ENCODE peak calls at places on chromosome 11, in six cellular contexts. T is GM13977, D is LNCaP clone FGC, V is IMR-90, G is ovary, R is cardiac fibroblast. Z is an unnamed sample.

GRCh38 chr11:1150769-1151365 is 6.9 kb upstream of the MUC5AC start:
- DNase-seq in T (no peak), D (no peak), V (peak), G (no peak), R (peak), Z (peak)

GRCh38 chr11:64266339-64266738 is 15.0 kb downstream of the PLCB3 start:
- DNase-seq in T (no peak), D (no peak), V (no peak), G (peak), R (no peak), Z (no peak)

GRCh38 chr11:77082838-77083552 is 16.2 kb downstream of the CAPN5 start:
- DNase-seq in T (no peak), D (no peak), V (peak), G (peak), R (peak), Z (no peak)

GRCh38 chr11:57315491-57315890 is 9.3 kb downstream of the TNKS1BP1 start:
- DNase-seq in T (no peak), D (no peak), V (peak), G (no peak), R (peak), Z (no peak)

GRCh38 chr11:1760351-1761109 is 3.2 kb downstream of the CTSD start:
- DNase-seq in T (no peak), D (no peak), V (peak), G (no peak), R (peak), Z (no peak)

GRCh38 chr11:73968356-73968966 is 14.2 kb downstream of the UCP2 start:
- DNase-seq in T (no peak), D (no peak), V (no peak), G (no peak), R (no peak), Z (no peak)

GRCh38 chr11:130806746-130807145 is 109.5 kb downstream of the SNX19 start:
- DNase-seq in T (no peak), D (no peak), V (no peak), G (no peak), R (no peak), Z (no peak)

GRCh38 chr11:130315354-130315970 is 745 bp upstream of the ZBTB44 start:
- DNase-seq in T (peak), D (no peak), V (no peak), G (peak), R (no peak), Z (peak)

GRCh38 chr11:13030857-13031256 is 21.7 kb downstream of the RASSF10 start:
- DNase-seq in T (no peak), D (peak), V (no peak), G (no peak), R (no peak), Z (no peak)

GRCh38 chr11:94840209-94840608 is 72.1 kb downstream of the AMOTL1 start:
- DNase-seq in T (no peak), D (no peak), V (peak), G (no peak), R (no peak), Z (no peak)

GRCh38 chr11:120254788-120255518 is 15.0 kb downstream of the POU2F3 start:
- DNase-seq in T (peak), D (no peak), V (no peak), G (no peak), R (no peak), Z (peak)

GRCh38 chr11:133900176-133901105 is 55.1 kb upstream of the SPATA19 start:
- DNase-seq in T (no peak), D (no peak), V (no peak), G (peak), R (no peak), Z (no peak)

GRCh38 chr11:109939176-109939810 is 153.9 kb upstream of the ZC3H12C start:
- DNase-seq in T (no peak), D (peak), V (peak), G (no peak), R (peak), Z (peak)

GRCh38 chr11:130431337-130431773 is 2.9 kb upstream of the ADAMTS8 start:
- DNase-seq in T (peak), D (peak), V (peak), G (peak), R (peak), Z (peak)

GRCh38 chr11:134643519-134644042 is 231.5 kb upstream of the B3GAT1 start:
- DNase-seq in T (no peak), D (no peak), V (no peak), G (no peak), R (no peak), Z (no peak)

GRCh38 chr11:66467034-66467659 is 442 bp downstream of the PELI3 start:
- DNase-seq in T (peak), D (no peak), V (peak), G (no peak), R (peak), Z (peak)

GRCh38 chr11:3927129-3927796 is 71.8 kb downstream of the STIM1 start:
- DNase-seq in T (no peak), D (no peak), V (no peak), G (no peak), R (no peak), Z (no peak)

GRCh38 chr11:75262436-75262835 is 21.9 kb downstream of the TPBGL start:
- DNase-seq in T (no peak), D (no peak), V (no peak), G (peak), R (no peak), Z (no peak)

GRCh38 chr11:32435511-32435946 is at the start of gene WT1:
- DNase-seq in T (no peak), D (no peak), V (no peak), G (peak), R (peak), Z (no peak)

GRCh38 chr11:66420671-66421476 is at the start of gene NPAS4:
- DNase-seq in T (no peak), D (no peak), V (no peak), G (no peak), R (no peak), Z (no peak)

GRCh38 chr11:68303083-68303482 is 9.3 kb upstream of the LRP5 start:
- DNase-seq in T (no peak), D (no peak), V (no peak), G (no peak), R (no peak), Z (no peak)

GRCh38 chr11:441043-441417 is 781 bp downstream of the ANO9 start:
- DNase-seq in T (no peak), D (no peak), V (no peak), G (no peak), R (no peak), Z (no peak)

GRCh38 chr11:114290503-114291239 is 5.5 kb upstream of the NNMT start:
- DNase-seq in T (no peak), D (no peak), V (no peak), G (no peak), R (peak), Z (no peak)

GRCh38 chr11:130782361-130783221 is 133.7 kb downstream of the SNX19 start:
- DNase-seq in T (no peak), D (no peak), V (peak), G (no peak), R (peak), Z (no peak)

GRCh38 chr11:69249641-69250502 is 44.1 kb upstream of the MYEOV start:
- DNase-seq in T (no peak), D (no peak), V (peak), G (no peak), R (peak), Z (no peak)

GRCh38 chr11:120564573-120565301 is 53.2 kb downstream of the GRIK4 start:
- DNase-seq in T (peak), D (no peak), V (peak), G (peak), R (peak), Z (peak)

GRCh38 chr11:103035656-103036434 is 56.1 kb downstream of the DCUN1D5 start:
- DNase-seq in T (peak), D (peak), V (peak), G (no peak), R (peak), Z (peak)

GRCh38 chr11:15988693-15989231 is 367.6 kb downstream of the SOX6 start:
- DNase-seq in T (no peak), D (no peak), V (no peak), G (no peak), R (peak), Z (no peak)

GRCh38 chr11:126485021-126485781 is 129.7 kb downstream of the ST3GAL4 start:
- DNase-seq in T (no peak), D (no peak), V (peak), G (no peak), R (peak), Z (peak)
- TF ChIP-seq CTCF in T (no peak), D (peak), V (peak), G (no peak), R (no peak), Z (no peak)

GRCh38 chr11:61972796-61973602 is 5.6 kb upstream of the FTH1 start:
- DNase-seq in T (no peak), D (peak), V (peak), G (peak), R (peak), Z (no peak)

GRCh38 chr11:61972112-61972795 is 4.8 kb upstream of the FTH1 start:
- DNase-seq in T (no peak), D (no peak), V (no peak), G (peak), R (no peak), Z (no peak)

GRCh38 chr11:61975638-61976419 is 8.4 kb upstream of the FTH1 start:
- DNase-seq in T (no peak), D (no peak), V (no peak), G (no peak), R (peak), Z (no peak)

GRCh38 chr11:61974766-61975631 is 7.6 kb upstream of the FTH1 start:
- DNase-seq in T (no peak), D (peak), V (no peak), G (peak), R (peak), Z (no peak)

GRCh38 chr11:61973603-61974162 is 6.2 kb upstream of the FTH1 start:
- DNase-seq in T (no peak), D (no peak), V (no peak), G (peak), R (peak), Z (no peak)
- TF ChIP-seq CTCF in T (no peak), D (no peak), V (no peak), G (no peak), R (no peak), Z (no peak)

GRCh38 chr11:35388054-35388453 is 31.3 kb downstream of the SLC1A2 start:
- DNase-seq in T (no peak), D (no peak), V (peak), G (no peak), R (no peak), Z (no peak)
- TF ChIP-seq CTCF in T (no peak), D (no peak), V (no peak), G (no peak), R (no peak), Z (no peak)

GRCh38 chr11:45209480-45209879 is 63.0 kb downstream of the PRDM11 start:
- DNase-seq in T (no peak), D (no peak), V (no peak), G (no peak), R (no peak), Z (no peak)

GRCh38 chr11:45210846-45211245 is 64.4 kb downstream of the PRDM11 start:
- DNase-seq in T (no peak), D (no peak), V (no peak), G (peak), R (no peak), Z (no peak)

GRCh38 chr11:45209000-45209399 is 62.6 kb downstream of the PRDM11 start:
- DNase-seq in T (no peak), D (no peak), V (no peak), G (peak), R (no peak), Z (no peak)

GRCh38 chr11:45211732-45212131 is 65.3 kb downstream of the PRDM11 start:
- DNase-seq in T (no peak), D (no peak), V (no peak), G (no peak), R (no peak), Z (no peak)

DNA sequence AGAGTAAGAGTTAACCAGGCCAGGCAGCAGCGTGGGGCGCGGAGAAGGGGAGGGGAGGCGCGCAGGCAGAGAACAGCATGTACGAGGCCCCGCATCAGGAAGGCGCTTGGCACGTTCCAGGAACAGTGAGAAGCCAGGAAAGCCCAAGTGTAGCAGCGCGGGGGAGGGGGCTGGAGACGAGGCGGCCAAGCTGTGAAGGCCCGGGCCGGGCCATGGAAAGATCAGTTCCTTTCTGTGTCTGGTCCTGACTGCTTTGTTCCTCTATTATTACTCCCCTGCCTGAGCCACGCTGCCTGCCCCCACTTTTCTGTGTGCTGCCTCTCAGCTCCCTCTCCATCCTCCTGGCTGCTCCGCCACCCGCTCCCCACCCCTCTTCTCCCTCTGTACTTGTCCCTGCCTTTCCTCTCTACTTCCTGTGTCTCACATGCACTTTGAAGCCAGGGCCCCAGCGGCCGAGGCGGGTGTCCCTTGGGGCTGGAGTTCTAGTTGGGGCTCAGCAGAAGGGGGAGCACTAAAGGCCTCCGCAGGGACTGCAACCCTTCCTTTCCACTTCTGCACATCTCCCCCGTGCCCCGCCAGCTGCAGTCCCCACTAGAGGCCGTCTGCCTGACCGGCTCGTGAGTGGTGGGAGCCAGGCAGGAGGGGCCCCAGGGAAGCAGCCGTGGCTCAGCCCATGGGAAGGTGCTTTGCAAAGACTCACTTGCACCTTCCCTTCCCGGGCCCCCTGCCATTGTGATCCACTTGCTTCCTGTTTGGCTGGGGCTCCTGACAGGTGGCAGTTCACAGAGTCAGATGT is 63.7 kb downstream of the PRDM11 start:
- DNase-seq in T (peak), D (no peak), V (peak), G (peak), R (peak), Z (no peak)
- TF ChIP-seq CTCF in T (no peak), D (no peak), V (no peak), G (no peak), R (no peak), Z (no peak)

DNA sequence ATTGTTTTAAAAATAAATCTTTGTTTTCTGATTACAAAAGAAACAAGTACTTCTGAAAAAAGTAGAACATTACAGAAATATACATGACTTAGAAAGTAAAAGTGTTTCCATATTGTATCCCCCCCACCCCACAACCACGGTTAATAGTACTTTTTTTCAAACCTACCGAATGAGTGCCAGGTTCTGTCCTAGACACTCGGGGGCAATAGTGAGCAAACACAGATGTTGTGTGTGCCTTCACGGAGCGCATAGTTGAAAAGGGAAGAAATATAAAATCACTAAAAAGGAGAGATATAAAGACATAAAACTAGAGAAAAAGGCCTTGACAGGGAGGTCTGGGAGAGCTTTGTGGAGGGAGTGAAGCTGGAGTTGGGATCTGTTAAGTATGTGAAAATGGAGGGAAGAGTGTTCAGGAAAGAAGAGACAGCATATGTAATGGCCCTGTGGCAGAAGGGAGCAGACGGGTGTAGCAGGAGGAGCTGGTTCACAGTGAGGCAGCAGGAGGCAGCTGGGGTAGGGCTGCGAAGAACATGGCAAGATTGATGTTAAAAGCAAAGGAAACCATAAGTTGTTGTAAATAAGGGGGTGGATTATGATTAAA is 42.1 kb upstream of the ALX4 start:
- DNase-seq in T (no peak), D (no peak), V (no peak), G (no peak), R (peak), Z (no peak)
- TF ChIP-seq CTCF in T (no peak), D (peak), V (no peak), G (no peak), R (no peak), Z (peak)

DNA sequence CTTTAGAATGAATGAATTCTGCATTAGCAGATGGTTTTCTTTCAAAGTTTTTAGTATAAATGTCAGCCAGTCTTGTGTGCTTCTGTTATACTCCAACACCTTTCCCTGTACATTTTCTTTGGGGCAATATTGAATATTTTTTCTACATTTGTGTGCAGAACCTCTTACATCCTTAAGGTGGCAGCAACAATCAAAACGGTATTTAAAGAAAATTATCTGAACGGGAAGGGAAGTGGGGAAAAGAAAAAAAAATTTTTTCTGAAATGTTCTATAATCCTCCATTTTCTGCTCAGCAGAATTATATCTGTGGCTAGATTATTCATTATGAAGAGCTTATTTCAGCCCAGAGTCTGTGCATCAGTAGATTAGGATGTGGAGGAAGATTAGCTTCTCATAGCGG is 347.3 kb upstream of the RAG2 start:
- DNase-seq in T (no peak), D (no peak), V (peak), G (no peak), R (peak), Z (no peak)
- TF ChIP-seq CTCF in T (peak), D (peak), V (peak), G (no peak), R (peak), Z (peak)